ENCODE peak calls at places on chromosomes 11 and 22, in six cellular contexts. O is smooth muscle cell of the brain vasculature; C is stimulated activated CD4-positive, alpha-beta T cell treated with anti-CD3 and anti-CD28 coated beads, TNF-alpha, amount 100 ng/mL, for 1 hour; L is endodermal cell; A is NCI-H1092 treated with DMSO at 0.1 percent for 48 hours; T is lung microvascular endothelial cell. X is an unnamed sample.

GRCh38 chr11:108221401-108221800 is 1.0 kb downstream of the NPAT start:
- DNase-seq in O (no peak), C (no peak), L (no peak), A (peak), T (peak), X (no peak)

GRCh38 chr22:48112687-48113521 is 1350.5 kb downstream of the TBC1D22A start:
- DNase-seq in O (no peak), C (no peak), L (no peak), A (no peak), T (no peak), X (no peak)

GRCh38 chr11:128155590-128155989 is 431.8 kb downstream of the ETS1 start:
- DNase-seq in O (no peak), C (no peak), L (no peak), A (no peak), T (no peak), X (no peak)

GRCh38 chr11:74070713-74071506 is 62.0 kb upstream of the UCP3 start:
- DNase-seq in O (no peak), C (no peak), L (no peak), A (peak), T (peak), X (no peak)

GRCh38 chr11:43918662-43919061 is 23.8 kb upstream of the C11orf96 start:
- DNase-seq in O (no peak), C (no peak), L (no peak), A (no peak), T (no peak), X (no peak)

GRCh38 chr11:134443246-134443645 is 31.2 kb upstream of the B3GAT1 start:
- DNase-seq in O (no peak), C (no peak), L (no peak), A (no peak), T (no peak), X (no peak)

GRCh38 chr11:23233075-23233474 is 372.8 kb upstream of the CCDC179 start:
- DNase-seq in O (peak), C (no peak), L (no peak), A (no peak), T (peak), X (no peak)

GRCh38 chr11:33734441-33735165 is 1.6 kb downstream of the CD59 start:
- DNase-seq in O (no peak), C (no peak), L (no peak), A (no peak), T (peak), X (no peak)

GRCh38 chr22:27372969-27373670 is 428.4 kb downstream of the MN1 start:
- DNase-seq in O (no peak), C (no peak), L (peak), A (no peak), T (no peak), X (no peak)

GRCh38 chr11:18671246-18671645 is 27.3 kb upstream of the TMEM86A start:
- DNase-seq in O (no peak), C (no peak), L (no peak), A (no peak), T (no peak), X (no peak)

GRCh38 chr11:3959015-3959917 is 103.8 kb downstream of the STIM1 start:
- DNase-seq in O (no peak), C (no peak), L (no peak), A (no peak), T (peak), X (no peak)